ENCODE peak calls at places on chromosomes 16 and 17, in six cellular contexts. One of them, this sample, is unnamed. For H3K27me3, the result is how much of the 10 kb centered on the place peaks cover.

GRCh38 chr17:75639327-75639726 is 6.1 kb downstream of the SMIM5 start:
- DNase-seq in esophagus muscularis mucosa: no peak
- DNase-seq in Panc1: no peak
- DNase-seq in GM23338: no peak
- DNase-seq in K562: no peak
- DNase-seq in sigmoid colon: no peak
- DNase-seq in this sample: peak

GRCh38 chr16:69187891-69188451 is 1.0 kb downstream of the SNTB2 start:
- DNase-seq in esophagus muscularis mucosa: no peak
- DNase-seq in Panc1: no peak
- DNase-seq in GM23338: peak
- DNase-seq in K562: peak
- DNase-seq in sigmoid colon: peak
- DNase-seq in this sample: no peak

GRCh38 chr17:74943808-74944522 is 8.3 kb downstream of the OTOP3 start:
- DNase-seq in esophagus muscularis mucosa: no peak
- DNase-seq in Panc1: no peak
- DNase-seq in GM23338: peak
- DNase-seq in K562: no peak
- DNase-seq in sigmoid colon: no peak
- DNase-seq in this sample: no peak

GRCh38 chr17:19448341-19449268 is 37.6 kb downstream of the RNF112 start:
- DNase-seq in esophagus muscularis mucosa: no peak
- DNase-seq in Panc1: peak
- DNase-seq in GM23338: no peak
- DNase-seq in K562: no peak
- DNase-seq in sigmoid colon: peak
- DNase-seq in this sample: no peak

GRCh38 chr16:57536306-57537193 is at the start of gene CCDC102A:
- DNase-seq in esophagus muscularis mucosa: no peak
- DNase-seq in Panc1: no peak
- DNase-seq in GM23338: peak
- DNase-seq in K562: peak
- DNase-seq in sigmoid colon: no peak
- DNase-seq in this sample: peak

GRCh38 chr17:74296548-74296936 is 22.5 kb downstream of the DNAI2 start:
- DNase-seq in esophagus muscularis mucosa: no peak
- DNase-seq in Panc1: no peak
- DNase-seq in GM23338: peak
- DNase-seq in K562: peak
- DNase-seq in sigmoid colon: peak
- DNase-seq in this sample: peak

GRCh38 chr17:51703364-51704341 is 443.3 kb downstream of the UTP18 start:
- DNase-seq in esophagus muscularis mucosa: no peak
- DNase-seq in Panc1: peak
- DNase-seq in GM23338: no peak
- DNase-seq in K562: no peak
- DNase-seq in sigmoid colon: no peak
- DNase-seq in this sample: no peak

GRCh38 chr17:29571883-29572681 is 3.6 kb downstream of the TP53I13 start:
- DNase-seq in esophagus muscularis mucosa: no peak
- DNase-seq in Panc1: no peak
- DNase-seq in GM23338: no peak
- DNase-seq in K562: no peak
- DNase-seq in sigmoid colon: peak
- DNase-seq in this sample: peak

GRCh38 chr17:71502443-71502842 is 618.4 kb upstream of the SOX9 start:
- DNase-seq in esophagus muscularis mucosa: no peak
- DNase-seq in Panc1: no peak
- DNase-seq in GM23338: no peak
- DNase-seq in K562: no peak
- DNase-seq in sigmoid colon: no peak
- DNase-seq in this sample: no peak

GRCh38 chr16:49127103-49127502 is 154.5 kb downstream of the CBLN1 start:
- DNase-seq in esophagus muscularis mucosa: no peak
- DNase-seq in Panc1: no peak
- DNase-seq in GM23338: peak
- DNase-seq in K562: peak
- DNase-seq in sigmoid colon: no peak
- DNase-seq in this sample: no peak

GRCh38 chr17:81347437-81347836 is 47.8 kb upstream of the BAHCC1 start:
- DNase-seq in esophagus muscularis mucosa: no peak
- DNase-seq in Panc1: no peak
- DNase-seq in GM23338: no peak
- DNase-seq in K562: no peak
- DNase-seq in sigmoid colon: peak
- DNase-seq in this sample: no peak

GRCh38 chr17:27547301-27547683 is 83.7 kb upstream of the LGALS9 start:
- DNase-seq in esophagus muscularis mucosa: no peak
- DNase-seq in Panc1: no peak
- DNase-seq in GM23338: no peak
- DNase-seq in K562: peak
- DNase-seq in sigmoid colon: no peak
- DNase-seq in this sample: no peak

GRCh38 chr17:73156166-73156840 is 8.5 kb upstream of the SSTR2 start:
- DNase-seq in esophagus muscularis mucosa: no peak
- DNase-seq in Panc1: peak
- DNase-seq in GM23338: peak
- DNase-seq in K562: peak
- DNase-seq in sigmoid colon: peak
- DNase-seq in this sample: peak

GRCh38 chr17:73156887-73157870 is 7.6 kb upstream of the SSTR2 start:
- DNase-seq in esophagus muscularis mucosa: no peak
- DNase-seq in Panc1: no peak
- DNase-seq in GM23338: no peak
- DNase-seq in K562: no peak
- DNase-seq in sigmoid colon: no peak
- DNase-seq in this sample: no peak

GRCh38 chr17:73155410-73156165 is 9.2 kb upstream of the SSTR2 start:
- DNase-seq in esophagus muscularis mucosa: no peak
- DNase-seq in Panc1: no peak
- DNase-seq in GM23338: peak
- DNase-seq in K562: no peak
- DNase-seq in sigmoid colon: no peak
- DNase-seq in this sample: peak

GRCh38 chr17:73148540-73149334 is 16.1 kb upstream of the SSTR2 start:
- DNase-seq in esophagus muscularis mucosa: no peak
- DNase-seq in Panc1: no peak
- DNase-seq in GM23338: no peak
- DNase-seq in K562: no peak
- DNase-seq in sigmoid colon: no peak
- DNase-seq in this sample: no peak

GRCh38 chr17:73151888-73152633 is 12.7 kb upstream of the SSTR2 start:
- DNase-seq in esophagus muscularis mucosa: no peak
- DNase-seq in Panc1: no peak
- DNase-seq in GM23338: no peak
- DNase-seq in K562: no peak
- DNase-seq in sigmoid colon: no peak
- DNase-seq in this sample: no peak
- H3K27me3 ChIP-seq in esophagus muscularis mucosa: under half
- H3K27me3 ChIP-seq in Panc1: under half
- H3K27me3 ChIP-seq in GM23338: under half
- H3K27me3 ChIP-seq in K562: under half
- H3K27me3 ChIP-seq in sigmoid colon: under half
- H3K27me3 ChIP-seq in this sample: under half

DNA sequence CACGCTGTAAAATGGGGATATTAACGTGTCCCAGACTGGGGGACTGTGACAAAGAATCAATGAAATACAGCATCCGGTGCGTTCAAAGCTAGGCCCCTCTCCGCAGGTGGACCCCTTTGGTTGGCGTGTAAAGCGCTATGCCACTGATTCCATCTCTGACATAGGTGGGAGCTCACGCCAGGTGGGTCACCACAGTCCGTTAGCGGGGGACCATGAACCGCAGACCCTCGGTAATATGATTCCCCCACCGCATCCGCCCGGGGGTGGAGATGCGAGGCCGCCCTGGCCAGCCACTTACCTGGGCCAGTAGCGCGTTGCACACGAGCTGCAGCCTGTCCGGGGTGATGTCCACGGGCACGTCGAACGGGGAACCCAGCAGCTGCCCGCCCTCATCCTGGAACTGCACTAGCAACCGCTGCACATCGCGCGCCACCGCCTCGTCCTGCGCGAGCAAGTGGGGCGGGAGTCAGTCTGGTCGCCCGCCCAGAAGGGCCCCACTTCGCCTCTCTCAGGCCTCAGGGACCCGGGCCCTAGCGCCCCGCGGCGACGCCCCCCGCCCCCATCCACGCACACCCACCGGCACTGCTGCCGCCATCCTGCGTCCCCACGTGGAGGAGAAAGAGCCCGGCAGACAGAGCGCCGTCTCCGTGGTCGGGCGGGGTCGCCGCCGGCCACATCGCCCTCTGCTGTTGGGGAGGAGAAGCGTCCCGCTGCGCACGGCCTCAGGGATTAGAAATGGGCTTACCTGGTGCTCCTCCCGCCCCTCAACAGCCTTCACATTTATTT is at the start of gene NLE1:
- DNase-seq in esophagus muscularis mucosa: no peak
- DNase-seq in Panc1: no peak
- DNase-seq in GM23338: peak
- DNase-seq in K562: peak
- DNase-seq in sigmoid colon: peak
- DNase-seq in this sample: peak
- TF ChIP-seq POLR2AphosphoS5 in esophagus muscularis mucosa: peak
- TF ChIP-seq POLR2AphosphoS5 in Panc1: peak
- TF ChIP-seq POLR2AphosphoS5 in GM23338: peak
- TF ChIP-seq POLR2AphosphoS5 in K562: peak
- TF ChIP-seq POLR2AphosphoS5 in sigmoid colon: no peak
- TF ChIP-seq POLR2AphosphoS5 in this sample: no peak

GRCh38 chr16:17432902-17433576 is 37.7 kb downstream of the XYLT1 start:
- DNase-seq in esophagus muscularis mucosa: no peak
- DNase-seq in Panc1: no peak
- DNase-seq in GM23338: no peak
- DNase-seq in K562: no peak
- DNase-seq in sigmoid colon: no peak
- DNase-seq in this sample: no peak

GRCh38 chr16:17433577-17433960 is 37.2 kb downstream of the XYLT1 start:
- DNase-seq in esophagus muscularis mucosa: no peak
- DNase-seq in Panc1: no peak
- DNase-seq in GM23338: peak
- DNase-seq in K562: no peak
- DNase-seq in sigmoid colon: no peak
- DNase-seq in this sample: no peak

GRCh38 chr16:17431012-17431411 is 39.7 kb downstream of the XYLT1 start:
- DNase-seq in esophagus muscularis mucosa: no peak
- DNase-seq in Panc1: no peak
- DNase-seq in GM23338: no peak
- DNase-seq in K562: no peak
- DNase-seq in sigmoid colon: no peak
- DNase-seq in this sample: no peak

GRCh38 chr16:17434006-17434405 is 36.8 kb downstream of the XYLT1 start:
- DNase-seq in esophagus muscularis mucosa: no peak
- DNase-seq in Panc1: no peak
- DNase-seq in GM23338: no peak
- DNase-seq in K562: no peak
- DNase-seq in sigmoid colon: no peak
- DNase-seq in this sample: no peak

DNA sequence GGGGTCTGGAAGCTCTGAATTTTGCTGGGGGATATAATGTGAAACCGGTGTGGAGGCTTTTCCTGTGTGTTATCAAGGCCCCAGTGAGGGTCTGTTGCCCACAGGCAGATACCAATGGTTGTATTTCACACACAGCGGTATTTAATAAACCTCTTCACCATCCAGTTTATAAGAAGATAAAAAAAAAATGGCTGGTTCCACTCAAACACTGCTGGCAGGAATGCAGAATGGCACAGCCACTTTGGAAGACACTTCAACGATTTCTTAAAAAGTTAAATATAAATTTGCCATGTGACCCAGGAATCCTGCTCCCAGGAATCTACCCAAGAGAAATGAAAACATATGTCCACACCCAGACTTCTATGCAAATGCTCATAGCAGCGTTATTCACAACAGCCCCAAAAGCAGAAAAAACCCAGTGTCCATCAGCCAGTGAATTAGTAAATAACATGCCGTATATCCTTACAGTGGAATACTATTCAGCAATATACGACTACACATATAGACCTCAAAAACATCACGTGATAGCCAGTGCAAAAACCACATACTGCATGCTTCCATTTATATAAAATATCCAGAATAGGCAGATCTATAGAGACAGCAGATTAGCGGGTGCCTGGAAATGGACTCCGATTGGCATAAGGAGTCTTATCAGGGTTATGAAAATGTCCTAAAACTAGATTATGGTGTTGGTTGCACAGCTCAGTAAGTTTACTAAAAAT is 38.7 kb downstream of the XYLT1 start:
- DNase-seq in esophagus muscularis mucosa: no peak
- DNase-seq in Panc1: no peak
- DNase-seq in GM23338: no peak
- DNase-seq in K562: no peak
- DNase-seq in sigmoid colon: no peak
- DNase-seq in this sample: no peak
- TF ChIP-seq CTCF in esophagus muscularis mucosa: no peak
- TF ChIP-seq CTCF in Panc1: peak
- TF ChIP-seq CTCF in GM23338: peak
- TF ChIP-seq CTCF in K562: no peak
- TF ChIP-seq CTCF in sigmoid colon: no peak
- TF ChIP-seq CTCF in this sample: no peak

GRCh38 chr17:9313346-9313745 is 262.3 kb downstream of the STX8 start:
- DNase-seq in esophagus muscularis mucosa: no peak
- DNase-seq in Panc1: no peak
- DNase-seq in GM23338: no peak
- DNase-seq in K562: no peak
- DNase-seq in sigmoid colon: no peak
- DNase-seq in this sample: no peak

GRCh38 chr17:9306086-9306485 is 269.5 kb downstream of the STX8 start:
- DNase-seq in esophagus muscularis mucosa: no peak
- DNase-seq in Panc1: no peak
- DNase-seq in GM23338: no peak
- DNase-seq in K562: no peak
- DNase-seq in sigmoid colon: no peak
- DNase-seq in this sample: no peak

GRCh38 chr17:9308069-9308468 is 267.6 kb downstream of the STX8 start:
- DNase-seq in esophagus muscularis mucosa: no peak
- DNase-seq in Panc1: no peak
- DNase-seq in GM23338: peak
- DNase-seq in K562: no peak
- DNase-seq in sigmoid colon: no peak
- DNase-seq in this sample: no peak

GRCh38 chr17:9307313-9307998 is 268.2 kb downstream of the STX8 start:
- DNase-seq in esophagus muscularis mucosa: no peak
- DNase-seq in Panc1: peak
- DNase-seq in GM23338: no peak
- DNase-seq in K562: no peak
- DNase-seq in sigmoid colon: no peak
- DNase-seq in this sample: no peak

DNA sequence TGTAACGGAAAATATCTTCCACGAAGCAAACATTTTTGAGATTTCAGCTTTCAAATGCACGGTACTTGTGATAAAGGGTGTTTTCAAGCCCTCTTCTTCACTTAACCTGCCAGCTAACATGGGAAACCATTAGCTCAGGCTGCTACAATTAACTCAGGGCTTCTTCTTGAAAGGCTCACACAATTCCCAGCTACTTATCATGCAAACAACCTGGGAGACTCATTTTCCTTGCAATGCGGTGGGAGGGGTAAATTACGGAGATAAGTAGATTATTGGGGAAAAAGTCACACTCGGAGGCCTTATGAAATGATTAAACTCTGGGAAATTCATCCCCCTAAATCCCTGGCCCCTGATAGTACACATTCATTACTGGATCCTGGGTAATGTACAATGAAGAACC is 266.4 kb downstream of the STX8 start:
- DNase-seq in esophagus muscularis mucosa: no peak
- DNase-seq in Panc1: no peak
- DNase-seq in GM23338: peak
- DNase-seq in K562: no peak
- DNase-seq in sigmoid colon: no peak
- DNase-seq in this sample: no peak
- H3K27me3 ChIP-seq in esophagus muscularis mucosa: under half
- H3K27me3 ChIP-seq in Panc1: under half
- H3K27me3 ChIP-seq in GM23338: under half
- H3K27me3 ChIP-seq in K562: under half
- H3K27me3 ChIP-seq in sigmoid colon: under half
- H3K27me3 ChIP-seq in this sample: under half

This sample was measured in upper lobe of left lung.